ENCODE peak calls at places on chromosomes 2 and 18, in five cellular contexts. R is transverse colon, G is GM23338, Z is prostate gland, A is breast epithelium. I is an unnamed sample.

GRCh38 chr2:217843353-217843752 is 159.4 kb downstream of the TNS1 start:
- DNase-seq in Z (no peak), R (no peak), G (no peak), A (no peak), I (no peak)

GRCh38 chr2:74514368-74515270 is at the start of gene TLX2:
- DNase-seq in A (no peak), Z (no peak), G (peak), R (no peak), I (no peak)

GRCh38 chr2:186645999-186646398 is 47.9 kb upstream of the FAM171B start:
- DNase-seq in A (no peak), Z (no peak), G (no peak), R (no peak), I (no peak)

GRCh38 chr2:118251427-118251826 is 163.2 kb downstream of the INSIG2 start:
- DNase-seq in A (no peak), R (no peak), Z (no peak), G (peak), I (no peak)

GRCh38 chr2:197996583-197996982 is 192.2 kb downstream of the PLCL1 start:
- DNase-seq in G (no peak), Z (no peak), R (no peak), A (no peak), I (no peak)

GRCh38 chr2:198756166-198756565 is 701.6 kb downstream of the SATB2 start:
- DNase-seq in Z (no peak), A (no peak), G (no peak), R (no peak), I (no peak)

GRCh38 chr2:85181093-85181685 is 48.0 kb downstream of the TCF7L1 start:
- DNase-seq in A (no peak), G (peak), Z (no peak), R (no peak), I (no peak)

GRCh38 chr2:111157071-111157661 is 36.5 kb downstream of the BCL2L11 start:
- DNase-seq in A (no peak), G (no peak), R (peak), Z (no peak), I (no peak)

GRCh38 chr2:35788543-35788942 is 567.0 kb upstream of the CRIM1 start:
- DNase-seq in G (no peak), Z (no peak), A (no peak), R (no peak), I (no peak)

GRCh38 chr2:241818943-241819270 is 9.9 kb downstream of the NEU4 start:
- DNase-seq in G (no peak), Z (no peak), R (peak), A (peak), I (no peak)

GRCh38 chr2:201021914-201022313 is 49.6 kb downstream of the HYCC2 start:
- DNase-seq in R (no peak), Z (no peak), G (no peak), A (no peak), I (no peak)

DNA sequence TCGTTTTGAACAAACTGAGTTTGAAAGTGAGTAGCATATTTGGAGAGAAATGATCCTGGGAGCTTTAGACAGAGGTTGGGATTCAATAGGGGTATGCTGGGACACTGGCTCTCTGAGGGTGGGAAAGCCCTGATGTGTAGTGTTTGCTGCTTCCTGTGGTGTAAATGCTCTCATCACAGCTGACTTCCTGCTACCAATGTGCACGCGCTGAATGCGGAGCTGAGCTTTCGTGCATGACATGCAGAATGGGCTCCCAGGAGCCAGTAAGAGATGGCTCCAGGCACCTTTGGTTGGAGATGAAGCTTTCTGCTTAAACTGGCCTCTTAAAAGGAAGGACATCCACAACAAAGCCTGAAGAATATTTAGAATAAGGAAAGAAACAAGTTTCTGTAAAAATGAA is 224.1 kb upstream of the CCDC150 start:
- DNase-seq in A (no peak), G (no peak), Z (no peak), R (no peak), I (no peak)
- TF ChIP-seq POLR2AphosphoS5 in A (no peak), G (no peak), Z (no peak), R (no peak), I (no peak)

DNA sequence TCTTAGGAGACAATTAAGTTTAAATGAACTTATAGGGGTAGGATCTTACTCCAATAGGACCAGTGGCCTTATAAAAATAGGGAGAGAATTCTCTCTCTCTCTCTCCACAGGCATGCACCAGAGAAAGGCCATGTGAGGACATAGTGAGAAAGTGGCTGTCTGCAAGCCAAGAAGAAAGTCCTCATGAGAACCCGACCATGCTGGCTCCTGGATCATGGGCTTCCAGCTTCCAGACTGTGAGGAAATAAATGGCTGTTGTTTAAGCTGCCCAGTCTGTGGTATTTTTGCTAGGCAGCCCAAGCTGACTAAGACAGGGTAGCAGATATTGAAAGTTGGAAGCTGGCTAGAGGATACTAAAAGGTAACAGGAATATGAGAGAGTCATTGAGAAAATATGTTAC is 454.0 kb downstream of the NBAS start:
- DNase-seq in Z (no peak), R (no peak), G (no peak), A (no peak), I (peak)
- TF ChIP-seq POLR2AphosphoS5 in Z (no peak), R (no peak), G (no peak), A (no peak), I (no peak)

GRCh38 chr2:160334028-160334729 is 134.1 kb upstream of the ITGB6 start:
- DNase-seq in R (no peak), A (no peak), G (no peak), Z (no peak), I (no peak)
- TF ChIP-seq POLR2AphosphoS5 in R (no peak), A (no peak), G (no peak), Z (no peak), I (no peak)

GRCh38 chr2:178287652-178288344 is 93.5 kb downstream of the OSBPL6 start:
- DNase-seq in R (no peak), Z (no peak), A (no peak), G (no peak), I (no peak)
- TF ChIP-seq POLR2AphosphoS5 in R (no peak), Z (no peak), A (no peak), G (no peak), I (no peak)

GRCh38 chr2:226057914-226058313 is 658.4 kb downstream of the NYAP2 start:
- DNase-seq in A (no peak), R (no peak), G (no peak), Z (no peak), I (no peak)
- TF ChIP-seq POLR2AphosphoS5 in A (no peak), R (no peak), G (no peak), Z (no peak), I (no peak)

DNA sequence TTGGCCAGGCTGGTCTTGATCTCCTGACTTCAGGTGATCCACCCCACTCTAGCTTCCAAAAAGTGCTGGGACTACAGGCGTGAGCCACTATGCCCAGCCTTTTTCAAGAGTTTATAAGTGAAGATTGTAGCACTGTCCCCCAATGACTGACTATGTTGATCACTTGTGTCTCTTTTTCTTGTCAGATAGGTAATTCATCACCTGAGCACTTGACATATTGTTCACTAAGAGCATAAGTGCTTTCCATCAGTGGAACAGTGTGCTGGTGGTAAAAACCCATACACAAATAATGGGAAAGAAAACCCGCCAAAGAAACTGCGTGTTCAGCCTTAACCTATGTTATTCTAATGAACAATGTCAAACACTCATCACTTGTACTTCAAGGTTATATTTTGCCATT is 414.4 kb upstream of the CDH7 start:
- DNase-seq in Z (no peak), A (no peak), R (no peak), G (no peak), I (no peak)
- TF ChIP-seq POLR2AphosphoS5 in Z (no peak), A (no peak), R (no peak), G (no peak), I (no peak)